ENCODE peak calls at places on chromosomes 4 and X, in eight cellular contexts. J is spleen, W is endothelial cell of umbilical vein, I is stomach, S is fibroblast of lung, H is pancreas, V is body of pancreas, M is hepatocyte. R is an unnamed sample.

GRCh38 chr4:1809754-1810502 is 16.8 kb downstream of the FGFR3 start:
- DNase-seq in S (peak; percentile 57), M (peak; percentile 89), V (peak; percentile 75), W (peak; percentile 66), I (peak; percentile 74), J (peak; percentile 89), H (peak; percentile 77), R (peak; percentile 37)

GRCh38 chr4:156779046-156779445 is 192.6 kb downstream of the PDGFC start:
- DNase-seq in I (no peak), V (no peak), W (no peak), J (no peak), S (peak; percentile 49), M (no peak), H (no peak), R (no peak)

GRCh38 chrX:98028691-98029090 is 1145.0 kb downstream of the RPA4 start:
- DNase-seq in S (no peak), H (no peak), V (no peak), M (no peak), J (no peak), W (no peak), I (no peak), R (no peak)

GRCh38 chr4:123217676-123218075 is 178.9 kb upstream of the SPRY1 start:
- DNase-seq in V (no peak), M (no peak), S (no peak), W (peak; percentile 21), I (no peak), H (no peak), J (no peak), R (no peak)

GRCh38 chr4:3689576-3690551 is 76.3 kb upstream of the ADRA2C start:
- DNase-seq in J (peak; percentile 69), W (no peak), M (no peak), S (no peak), H (no peak), I (no peak), V (peak; percentile 8), R (no peak)

GRCh38 chr4:24322517-24322916 is 261.8 kb downstream of the DHX15 start:
- DNase-seq in H (no peak), I (no peak), W (no peak), V (no peak), M (no peak), S (peak; percentile 22), J (no peak), R (no peak)

GRCh38 chrX:54029543-54030143 is 14.6 kb downstream of the PHF8 start:
- DNase-seq in I (peak; percentile 80), J (no peak), W (no peak), H (peak; percentile 52), V (peak; percentile 68), S (no peak), M (no peak), R (peak; percentile 48)

GRCh38 chr4:121796283-121796682 is 4.8 kb upstream of the EXOSC9 start:
- DNase-seq in I (no peak), S (no peak), V (no peak), M (no peak), J (no peak), H (no peak), W (peak; percentile 4), R (no peak)

GRCh38 chr4:45663495-45664148 is 460.2 kb downstream of the GABRG1 start:
- DNase-seq in H (no peak), V (no peak), I (no peak), W (no peak), S (peak; percentile 1), J (no peak), M (no peak), R (no peak)

GRCh38 chr4:173247316-173247715 is 78.7 kb downstream of the GALNT7 start:
- DNase-seq in V (peak; percentile 54), I (no peak), J (no peak), W (no peak), S (no peak), M (no peak), H (peak; percentile 31), R (no peak)

GRCh38 chrX:53684415-53685192 is 1.9 kb downstream of the HUWE1 start:
- DNase-seq in I (no peak), S (no peak), J (peak; percentile 95), V (no peak), M (no peak), H (no peak), W (no peak), R (no peak)

GRCh38 chrX:33082371-33082770 is 129.0 kb downstream of the DMD start:
- DNase-seq in M (no peak), H (no peak), J (no peak), I (no peak), W (no peak), V (no peak), S (no peak), R (no peak)

GRCh38 chrX:124228849-124229248 is 103.6 kb upstream of the TEX13D start:
- DNase-seq in I (no peak), M (no peak), V (no peak), J (no peak), H (no peak), W (no peak), S (no peak), R (no peak)

GRCh38 chrX:14027511-14028019 is 2.1 kb downstream of the GEMIN8 start:
- DNase-seq in M (no peak), V (no peak), I (no peak), S (peak; percentile 54), J (no peak), H (no peak), W (peak; percentile 80), R (peak; percentile 88)

GRCh38 chr4:113384600-113384999 is 335.1 kb downstream of the ANK2 start:
- DNase-seq in I (no peak), J (no peak), H (no peak), S (peak; percentile 71), V (no peak), W (peak; percentile 79), M (no peak), R (peak; percentile 54)

GRCh38 chr4:24856586-24856985 is 56.3 kb downstream of the CCDC149 start:
- DNase-seq in H (no peak), M (no peak), J (no peak), I (no peak), S (peak; percentile 68), V (no peak), W (no peak), R (no peak)

GRCh38 chrX:12791253-12792228 is at the start of gene PRPS2:
- DNase-seq in J (peak; percentile 92), S (peak; percentile 36), I (peak; percentile 69), H (peak; percentile 66), M (peak; percentile 69), W (peak; percentile 50), V (peak; percentile 67), R (peak; percentile 32)

GRCh38 chr4:124946696-124947095 is 234.2 kb upstream of the ANKRD50 start:
- DNase-seq in V (no peak), J (no peak), I (peak; percentile 28), H (no peak), W (peak; percentile 57), M (no peak), S (no peak), R (peak; percentile 28)

GRCh38 chrX:103830848-103831247 is 1.2 kb downstream of the RAB9B start:
- DNase-seq in J (no peak), V (no peak), W (no peak), I (no peak), S (no peak), H (no peak), M (no peak), R (no peak)

GRCh38 chr4:26574563-26574962 is 9.3 kb upstream of the TBC1D19 start:
- DNase-seq in V (no peak), I (no peak), W (no peak), H (no peak), M (no peak), J (no peak), S (no peak), R (no peak)

GRCh38 chrX:40950546-40950945 is 134.7 kb upstream of the USP9X start:
- DNase-seq in J (no peak), H (no peak), M (no peak), I (no peak), W (no peak), S (no peak), V (no peak), R (no peak)

GRCh38 chr4:95156452-95156765 is 392.4 kb downstream of the UNC5C start:
- DNase-seq in I (no peak), W (no peak), J (no peak), S (no peak), M (no peak), H (no peak), V (no peak), R (no peak)
- H3K4me1 ChIP-seq in I (no peaks in the 10 kb centered on the region), W (no peaks in the 10 kb centered on the region), J (peaks cover 4% of the 10 kb centered on the region), S (no peaks in the 10 kb centered on the region), M (no peaks in the 10 kb centered on the region), H (no peaks in the 10 kb centered on the region), V (peaks cover 4% of the 10 kb centered on the region), R (no peaks in the 10 kb centered on the region)

GRCh38 chr4:110970642-110971041 is 347.8 kb upstream of the PITX2 start:
- DNase-seq in I (peak; percentile 26), H (peak; percentile 14), W (peak; percentile 6), J (no peak), V (peak; percentile 12), M (peak; percentile 70), S (peak; percentile 56), R (peak; percentile 32)
- TF ChIP-seq CTCF in I (no peak), H (no peak), W (peak; percentile 30), J (no peak), V (peak; percentile 39), M (peak; percentile 49), S (peak; percentile 79), R (peak; percentile 68)

DNA sequence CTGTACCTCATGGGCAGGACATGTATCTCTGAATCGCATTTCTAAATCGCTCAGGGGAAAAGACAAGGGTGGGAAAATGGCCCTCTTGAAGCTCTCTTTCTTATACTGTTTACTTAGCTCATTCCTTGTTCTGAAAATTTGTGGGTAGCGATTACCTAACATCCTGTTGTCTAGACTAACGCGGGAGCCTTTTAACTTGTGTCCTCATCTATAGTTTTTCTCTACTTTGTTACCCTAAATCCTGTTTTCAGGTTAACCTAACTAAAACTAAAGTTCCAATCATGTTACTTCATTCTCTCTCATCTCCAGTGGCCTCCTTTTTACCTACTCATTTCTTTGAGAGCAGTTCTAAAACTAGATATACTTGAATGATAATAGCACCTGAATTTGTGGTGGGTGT is 45.0 kb downstream of the SNX25 start:
- DNase-seq in S (no peak), V (no peak), H (no peak), I (no peak), J (no peak), M (no peak), W (peak; percentile 29), R (no peak)
- H3K4me1 ChIP-seq in S (peaks cover 5% of the 10 kb centered on the region), V (no peaks in the 10 kb centered on the region), H (no peaks in the 10 kb centered on the region), I (peaks cover 23% of the 10 kb centered on the region), J (peaks cover 32% of the 10 kb centered on the region), M (no peaks in the 10 kb centered on the region), W (peaks cover 2% of the 10 kb centered on the region), R (peaks cover 19% of the 10 kb centered on the region)

DNA sequence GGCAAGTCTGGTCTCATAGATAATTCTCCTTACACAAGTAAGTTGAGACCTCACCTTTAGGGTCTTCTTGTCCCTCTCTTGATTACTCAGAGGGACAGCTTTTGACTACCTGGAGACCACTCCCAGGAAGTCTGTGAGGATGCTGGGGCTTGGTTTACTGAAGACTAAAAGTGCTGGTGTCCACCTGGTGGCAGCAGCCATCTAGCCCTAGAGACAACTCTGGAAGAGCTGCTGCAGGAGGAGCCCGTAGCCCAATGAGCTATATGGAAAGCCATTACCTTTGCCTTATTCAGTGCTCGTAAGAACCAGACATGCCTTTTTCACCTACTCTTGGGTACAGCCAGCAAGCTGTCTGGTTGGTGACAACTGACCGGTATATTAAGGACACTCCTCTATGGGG is 7.3 kb downstream of the FGFBP2 start:
- DNase-seq in S (peak; percentile 4), W (no peak), I (no peak), J (no peak), V (no peak), H (no peak), M (no peak), R (no peak)
- TF ChIP-seq CTCF in S (peak; percentile 18), W (no peak), I (no peak), J (no peak), V (no peak), H (no peak), M (no peak), R (peak; percentile 30)

R was measured in mammary epithelial cell.